ENCODE peak calls at places on chromosomes 2 and 18, in six cellular contexts. L, O, P, K, R and N are unnamed samples.
A peak's percentile ranks its signal among the peaks of the same experiment; 100 is the strongest.

GRCh38 chr2:190355968-190356657 is 12.7 kb downstream of the INPP1 start:
- DNase-seq in L (no peak), O (peak; percentile 55), P (no peak), K (no peak), R (no peak), N (no peak)

GRCh38 chr2:10457846-10458563 is 9.9 kb upstream of the ODC1 start:
- DNase-seq in L (no peak), O (no peak), P (no peak), K (no peak), R (no peak), N (no peak)

GRCh38 chr2:55907686-55908085 is 15.9 kb downstream of the EFEMP1 start:
- DNase-seq in L (no peak), O (no peak), P (no peak), K (no peak), R (no peak), N (no peak)

GRCh38 chr2:188810591-188810990 is 163.6 kb upstream of the COL3A1 start:
- DNase-seq in L (no peak), O (no peak), P (no peak), K (no peak), R (no peak), N (no peak)

GRCh38 chr2:239395524-239395923 is 5.3 kb downstream of the HDAC4 start:
- DNase-seq in L (no peak), O (no peak), P (no peak), K (no peak), R (no peak), N (peak; percentile 45)

GRCh38 chr2:152730591-152731333 is 12.3 kb downstream of the ARL6IP6 start:
- DNase-seq in L (no peak), O (peak; percentile 91), P (no peak), K (no peak), R (no peak), N (no peak)

GRCh38 chr2:3527886-3528785 is 8.8 kb upstream of the ADI1 start:
- DNase-seq in L (peak; percentile 6), O (no peak), P (no peak), K (no peak), R (no peak), N (no peak)

GRCh38 chr2:221767106-221767878 is 195.2 kb upstream of the EPHA4 start:
- DNase-seq in L (no peak), O (no peak), P (no peak), K (no peak), R (no peak), N (no peak)

GRCh38 chr2:118807668-118808428 is 39.6 kb downstream of the EN1 start:
- DNase-seq in L (no peak), O (no peak), P (no peak), K (no peak), R (no peak), N (no peak)

GRCh38 chr2:32748158-32748557 is 120.3 kb downstream of the TTC27 start:
- DNase-seq in L (no peak), O (no peak), P (no peak), K (no peak), R (no peak), N (no peak)

GRCh38 chr2:152098798-152099654 is at the start of gene CACNB4:
- DNase-seq in L (no peak), O (peak; percentile 30), P (no peak), K (no peak), R (peak; percentile 26), N (peak; percentile 64)

GRCh38 chr2:233029321-233029720 is 3.2 kb upstream of the NEU2 start:
- DNase-seq in L (no peak), O (no peak), P (no peak), K (no peak), R (no peak), N (no peak)

GRCh38 chr2:50395510-50396300 is 636.2 kb downstream of the NRXN1 start:
- DNase-seq in L (no peak), O (no peak), P (no peak), K (no peak), R (no peak), N (no peak)

GRCh38 chr2:205908491-205909193 is 177.3 kb downstream of the INO80D start:
- DNase-seq in L (no peak), O (no peak), P (no peak), K (no peak), R (no peak), N (no peak)

GRCh38 chr2:14634885-14635871 is 2.7 kb downstream of the LRATD1 start:
- DNase-seq in L (peak; percentile 80), O (no peak), P (no peak), K (peak; percentile 35), R (no peak), N (peak; percentile 84)

GRCh38 chr2:89848114-89848513 is 1156.6 kb downstream of the RPIA start:
- DNase-seq in L (no peak), O (no peak), P (no peak), K (no peak), R (no peak), N (no peak)

GRCh38 chr2:158637357-158637756 is 157.8 kb upstream of the DAPL1 start:
- DNase-seq in L (no peak), O (no peak), P (no peak), K (no peak), R (no peak), N (no peak)

GRCh38 chr2:181752301-181752700 is 72.0 kb upstream of the NEUROD1 start:
- DNase-seq in L (no peak), O (no peak), P (no peak), K (no peak), R (no peak), N (no peak)

GRCh38 chr2:162146906-162147305 is 5.1 kb downstream of the GCG start:
- DNase-seq in L (no peak), O (no peak), P (no peak), K (no peak), R (no peak), N (no peak)

GRCh38 chr2:98555681-98556080 is 52.6 kb downstream of the COA5 start:
- DNase-seq in L (no peak), O (no peak), P (no peak), K (no peak), R (no peak), N (no peak)

GRCh38 chr2:8625399-8626283 is 56.2 kb upstream of the ID2 start:
- DNase-seq in L (no peak), O (no peak), P (no peak), K (no peak), R (no peak), N (no peak)

GRCh38 chr2:241598061-241598460 is 38.9 kb downstream of the THAP4 start:
- DNase-seq in L (no peak), O (no peak), P (no peak), K (no peak), R (no peak), N (no peak)

GRCh38 chr2:239831272-239831731 is 193.8 kb downstream of the NDUFA10 start:
- DNase-seq in L (peak; percentile 64), O (no peak), P (no peak), K (no peak), R (no peak), N (no peak)

GRCh38 chr18:75128911-75129716 is 79.8 kb downstream of the PTGR3 start:
- DNase-seq in L (no peak), O (no peak), P (no peak), K (no peak), R (no peak), N (no peak)

GRCh38 chr2:176079285-176079830 is 4.4 kb downstream of the EVX2 start:
- DNase-seq in L (no peak), O (no peak), P (no peak), K (no peak), R (no peak), N (no peak)

GRCh38 chr2:38935568-38936172 is 46.0 kb downstream of the ARHGEF33 start:
- DNase-seq in L (no peak), O (no peak), P (no peak), K (no peak), R (no peak), N (no peak)

GRCh38 chr2:96877513-96878159 is 7.8 kb upstream of the SEMA4C start:
- DNase-seq in L (no peak), O (no peak), P (no peak), K (no peak), R (no peak), N (no peak)

GRCh38 chr2:151200844-151201243 is 60.8 kb downstream of the RBM43 start:
- DNase-seq in L (no peak), O (no peak), P (no peak), K (no peak), R (no peak), N (no peak)

GRCh38 chr2:143937563-143938346 is 582.2 kb downstream of the ZEB2 start:
- DNase-seq in L (no peak), O (no peak), P (no peak), K (no peak), R (peak; percentile 5), N (peak; percentile 58)

GRCh38 chr2:53460347-53460746 is 307.3 kb upstream of the CHAC2 start:
- DNase-seq in L (no peak), O (no peak), P (no peak), K (no peak), R (no peak), N (no peak)

GRCh38 chr2:8243748-8244147 is 438.1 kb upstream of the ID2 start:
- DNase-seq in L (peak; percentile 24), O (no peak), P (no peak), K (no peak), R (no peak), N (no peak)

GRCh38 chr2:150400849-150401248 is 86.6 kb downstream of the RND3 start:
- DNase-seq in L (no peak), O (no peak), P (no peak), K (no peak), R (no peak), N (no peak)

GRCh38 chr18:78757014-78757413 is 222.6 kb upstream of the SALL3 start:
- DNase-seq in L (no peak), O (no peak), P (no peak), K (no peak), R (no peak), N (no peak)